ENCODE peak calls at places on chromosome 1, in eight cellular contexts. One of them, this sample, is unnamed.

GRCh38 chr1:218779341-218779831 is 394.3 kb upstream of the LYPLAL1 start:
- DNase-seq in substantia nigra: no peak
- DNase-seq in heart left ventricle: no peak
- DNase-seq in stimulated activated CD4-positive, alpha-beta T cell treated with anti-CD3 and anti-CD28 coated beads, Interleukin-4, amount 100 ng/mL, for 24 hours: no peak
- DNase-seq in stimulated activated naive CD8-positive, alpha-beta T cell treated with anti-CD3 and anti-CD28 coated beads, Interleukin-15, Interleukin-2, amounts not matched to agents 100 U/mL and 50 U/mL, for 24 hours: no peak
- DNase-seq in fibroblast of the aortic adventitia: peak; percentile 40
- DNase-seq in globus pallidus: no peak
- DNase-seq in AG08395: no peak
- DNase-seq in this sample: no peak

GRCh38 chr1:220772846-220773245 is 13.9 kb upstream of the MTARC1 start:
- DNase-seq in substantia nigra: no peak
- DNase-seq in heart left ventricle: no peak
- DNase-seq in stimulated activated CD4-positive, alpha-beta T cell treated with anti-CD3 and anti-CD28 coated beads, Interleukin-4, amount 100 ng/mL, for 24 hours: no peak
- DNase-seq in stimulated activated naive CD8-positive, alpha-beta T cell treated with anti-CD3 and anti-CD28 coated beads, Interleukin-15, Interleukin-2, amounts not matched to agents 100 U/mL and 50 U/mL, for 24 hours: no peak
- DNase-seq in fibroblast of the aortic adventitia: no peak
- DNase-seq in globus pallidus: no peak
- DNase-seq in AG08395: no peak
- DNase-seq in this sample: no peak

GRCh38 chr1:3697810-3698209 is 45.5 kb downstream of the TP73 start:
- DNase-seq in substantia nigra: no peak
- DNase-seq in heart left ventricle: no peak
- DNase-seq in stimulated activated CD4-positive, alpha-beta T cell treated with anti-CD3 and anti-CD28 coated beads, Interleukin-4, amount 100 ng/mL, for 24 hours: no peak
- DNase-seq in stimulated activated naive CD8-positive, alpha-beta T cell treated with anti-CD3 and anti-CD28 coated beads, Interleukin-15, Interleukin-2, amounts not matched to agents 100 U/mL and 50 U/mL, for 24 hours: no peak
- DNase-seq in fibroblast of the aortic adventitia: no peak
- DNase-seq in globus pallidus: no peak
- DNase-seq in AG08395: no peak
- DNase-seq in this sample: no peak

GRCh38 chr1:82565146-82565545 is 764.4 kb downstream of the ADGRL2 start:
- DNase-seq in substantia nigra: no peak
- DNase-seq in heart left ventricle: peak; percentile 16
- DNase-seq in stimulated activated CD4-positive, alpha-beta T cell treated with anti-CD3 and anti-CD28 coated beads, Interleukin-4, amount 100 ng/mL, for 24 hours: no peak
- DNase-seq in stimulated activated naive CD8-positive, alpha-beta T cell treated with anti-CD3 and anti-CD28 coated beads, Interleukin-15, Interleukin-2, amounts not matched to agents 100 U/mL and 50 U/mL, for 24 hours: no peak
- DNase-seq in fibroblast of the aortic adventitia: peak; percentile 79
- DNase-seq in globus pallidus: no peak
- DNase-seq in AG08395: peak; percentile 79
- DNase-seq in this sample: peak; percentile 87

GRCh38 chr1:93411000-93411399 is 36.9 kb upstream of the FNBP1L start:
- DNase-seq in substantia nigra: no peak
- DNase-seq in heart left ventricle: no peak
- DNase-seq in stimulated activated CD4-positive, alpha-beta T cell treated with anti-CD3 and anti-CD28 coated beads, Interleukin-4, amount 100 ng/mL, for 24 hours: no peak
- DNase-seq in stimulated activated naive CD8-positive, alpha-beta T cell treated with anti-CD3 and anti-CD28 coated beads, Interleukin-15, Interleukin-2, amounts not matched to agents 100 U/mL and 50 U/mL, for 24 hours: no peak
- DNase-seq in fibroblast of the aortic adventitia: no peak
- DNase-seq in globus pallidus: no peak
- DNase-seq in AG08395: no peak
- DNase-seq in this sample: no peak

GRCh38 chr1:8127201-8127641 is 101.1 kb upstream of the ERRFI1 start:
- DNase-seq in substantia nigra: no peak
- DNase-seq in heart left ventricle: no peak
- DNase-seq in stimulated activated CD4-positive, alpha-beta T cell treated with anti-CD3 and anti-CD28 coated beads, Interleukin-4, amount 100 ng/mL, for 24 hours: no peak
- DNase-seq in stimulated activated naive CD8-positive, alpha-beta T cell treated with anti-CD3 and anti-CD28 coated beads, Interleukin-15, Interleukin-2, amounts not matched to agents 100 U/mL and 50 U/mL, for 24 hours: no peak
- DNase-seq in fibroblast of the aortic adventitia: no peak
- DNase-seq in globus pallidus: no peak
- DNase-seq in AG08395: no peak
- DNase-seq in this sample: peak; percentile 37

GRCh38 chr1:77385551-77385950 is 103.7 kb downstream of the AK5 start:
- DNase-seq in substantia nigra: no peak
- DNase-seq in heart left ventricle: no peak
- DNase-seq in stimulated activated CD4-positive, alpha-beta T cell treated with anti-CD3 and anti-CD28 coated beads, Interleukin-4, amount 100 ng/mL, for 24 hours: no peak
- DNase-seq in stimulated activated naive CD8-positive, alpha-beta T cell treated with anti-CD3 and anti-CD28 coated beads, Interleukin-15, Interleukin-2, amounts not matched to agents 100 U/mL and 50 U/mL, for 24 hours: no peak
- DNase-seq in fibroblast of the aortic adventitia: no peak
- DNase-seq in globus pallidus: no peak
- DNase-seq in AG08395: no peak
- DNase-seq in this sample: no peak

GRCh38 chr1:44423706-44424546 is 18.9 kb downstream of the RNF220 start:
- DNase-seq in substantia nigra: peak; percentile 17
- DNase-seq in heart left ventricle: peak; percentile 67
- DNase-seq in stimulated activated CD4-positive, alpha-beta T cell treated with anti-CD3 and anti-CD28 coated beads, Interleukin-4, amount 100 ng/mL, for 24 hours: no peak
- DNase-seq in stimulated activated naive CD8-positive, alpha-beta T cell treated with anti-CD3 and anti-CD28 coated beads, Interleukin-15, Interleukin-2, amounts not matched to agents 100 U/mL and 50 U/mL, for 24 hours: no peak
- DNase-seq in fibroblast of the aortic adventitia: peak; percentile 91
- DNase-seq in globus pallidus: no peak
- DNase-seq in AG08395: peak; percentile 72
- DNase-seq in this sample: peak; percentile 78

GRCh38 chr1:167748901-167749300 is 27.1 kb downstream of the MPZL1 start:
- DNase-seq in substantia nigra: no peak
- DNase-seq in heart left ventricle: no peak
- DNase-seq in stimulated activated CD4-positive, alpha-beta T cell treated with anti-CD3 and anti-CD28 coated beads, Interleukin-4, amount 100 ng/mL, for 24 hours: no peak
- DNase-seq in stimulated activated naive CD8-positive, alpha-beta T cell treated with anti-CD3 and anti-CD28 coated beads, Interleukin-15, Interleukin-2, amounts not matched to agents 100 U/mL and 50 U/mL, for 24 hours: no peak
- DNase-seq in fibroblast of the aortic adventitia: peak; percentile 50
- DNase-seq in globus pallidus: no peak
- DNase-seq in AG08395: no peak
- DNase-seq in this sample: no peak

GRCh38 chr1:8467308-8467707 is 149.4 kb downstream of the SLC45A1 start:
- DNase-seq in substantia nigra: no peak
- DNase-seq in heart left ventricle: no peak
- DNase-seq in stimulated activated CD4-positive, alpha-beta T cell treated with anti-CD3 and anti-CD28 coated beads, Interleukin-4, amount 100 ng/mL, for 24 hours: no peak
- DNase-seq in stimulated activated naive CD8-positive, alpha-beta T cell treated with anti-CD3 and anti-CD28 coated beads, Interleukin-15, Interleukin-2, amounts not matched to agents 100 U/mL and 50 U/mL, for 24 hours: no peak
- DNase-seq in fibroblast of the aortic adventitia: no peak
- DNase-seq in globus pallidus: no peak
- DNase-seq in AG08395: no peak
- DNase-seq in this sample: no peak

GRCh38 chr1:27575861-27576331 is 28.0 kb downstream of the AHDC1 start:
- DNase-seq in substantia nigra: peak; percentile 67
- DNase-seq in heart left ventricle: peak; percentile 92
- DNase-seq in stimulated activated CD4-positive, alpha-beta T cell treated with anti-CD3 and anti-CD28 coated beads, Interleukin-4, amount 100 ng/mL, for 24 hours: no peak
- DNase-seq in stimulated activated naive CD8-positive, alpha-beta T cell treated with anti-CD3 and anti-CD28 coated beads, Interleukin-15, Interleukin-2, amounts not matched to agents 100 U/mL and 50 U/mL, for 24 hours: no peak
- DNase-seq in fibroblast of the aortic adventitia: peak; percentile 42
- DNase-seq in globus pallidus: peak; percentile 48
- DNase-seq in AG08395: peak; percentile 79
- DNase-seq in this sample: peak; percentile 34

GRCh38 chr1:39410915-39411436 is 80.5 kb upstream of the BMP8A start:
- DNase-seq in substantia nigra: peak; percentile 58
- DNase-seq in heart left ventricle: peak; percentile 91
- DNase-seq in stimulated activated CD4-positive, alpha-beta T cell treated with anti-CD3 and anti-CD28 coated beads, Interleukin-4, amount 100 ng/mL, for 24 hours: peak; percentile 65
- DNase-seq in stimulated activated naive CD8-positive, alpha-beta T cell treated with anti-CD3 and anti-CD28 coated beads, Interleukin-15, Interleukin-2, amounts not matched to agents 100 U/mL and 50 U/mL, for 24 hours: peak; percentile 55
- DNase-seq in fibroblast of the aortic adventitia: peak; percentile 97
- DNase-seq in globus pallidus: peak; percentile 70
- DNase-seq in AG08395: peak; percentile 85
- DNase-seq in this sample: peak; percentile 94

GRCh38 chr1:37728416-37728815 is 36.1 kb downstream of the CDCA8 start:
- DNase-seq in substantia nigra: no peak
- DNase-seq in heart left ventricle: no peak
- DNase-seq in stimulated activated CD4-positive, alpha-beta T cell treated with anti-CD3 and anti-CD28 coated beads, Interleukin-4, amount 100 ng/mL, for 24 hours: no peak
- DNase-seq in stimulated activated naive CD8-positive, alpha-beta T cell treated with anti-CD3 and anti-CD28 coated beads, Interleukin-15, Interleukin-2, amounts not matched to agents 100 U/mL and 50 U/mL, for 24 hours: no peak
- DNase-seq in fibroblast of the aortic adventitia: no peak
- DNase-seq in globus pallidus: no peak
- DNase-seq in AG08395: no peak
- DNase-seq in this sample: no peak

GRCh38 chr1:184228558-184228957 is 158.3 kb upstream of the C1orf21 start:
- DNase-seq in substantia nigra: no peak
- DNase-seq in heart left ventricle: no peak
- DNase-seq in stimulated activated CD4-positive, alpha-beta T cell treated with anti-CD3 and anti-CD28 coated beads, Interleukin-4, amount 100 ng/mL, for 24 hours: no peak
- DNase-seq in stimulated activated naive CD8-positive, alpha-beta T cell treated with anti-CD3 and anti-CD28 coated beads, Interleukin-15, Interleukin-2, amounts not matched to agents 100 U/mL and 50 U/mL, for 24 hours: no peak
- DNase-seq in fibroblast of the aortic adventitia: no peak
- DNase-seq in globus pallidus: no peak
- DNase-seq in AG08395: no peak
- DNase-seq in this sample: no peak